ENCODE peak calls at places on chromosomes 7 and 10, in seven cellular contexts. Z is AG09319, I is fibroblast of the aortic adventitia, B is body of pancreas, X is choroid plexus epithelial cell, P is mammary epithelial cell, U is lung. E is an unnamed sample.
A peak's percentile ranks its signal among the peaks of the same experiment; 100 is the strongest.

GRCh38 chr10:26437637-26438461 is at the start of gene APBB1IP:
- DNase-seq in Z (peak; percentile 60), I (peak; percentile 62), B (peak; percentile 17), X (no peak), P (no peak), U (peak; percentile 87), E (no peak)

GRCh38 chr7:155237297-155237696 is 60.4 kb upstream of the INSIG1 start:
- DNase-seq in Z (no peak), I (no peak), B (no peak), X (no peak), P (no peak), U (no peak), E (no peak)

GRCh38 chr7:102101111-102101551 is 185.5 kb upstream of the SH2B2 start:
- DNase-seq in Z (no peak), I (no peak), B (no peak), X (no peak), P (peak; percentile 37), U (no peak), E (no peak)

GRCh38 chr10:93478873-93479272 is 3.3 kb downstream of the MYOF start:
- DNase-seq in Z (no peak), I (no peak), B (no peak), X (no peak), P (no peak), U (no peak), E (no peak)

GRCh38 chr10:35388197-35388596 is 51.9 kb downstream of the CCNY start:
- DNase-seq in Z (no peak), I (no peak), B (no peak), X (no peak), P (no peak), U (no peak), E (no peak)

GRCh38 chr7:96495751-96496216 is 173.9 kb upstream of the SLC25A13 start:
- DNase-seq in Z (no peak), I (no peak), B (no peak), X (no peak), P (no peak), U (no peak), E (no peak)

GRCh38 chr7:41238851-41239331 is 464.0 kb downstream of the INHBA start:
- DNase-seq in Z (no peak), I (peak; percentile 29), B (no peak), X (peak; percentile 11), P (peak; percentile 87), U (no peak), E (no peak)

GRCh38 chr10:94902570-94902969 is 35.9 kb upstream of the CYP2C9 start:
- DNase-seq in Z (no peak), I (no peak), B (no peak), X (no peak), P (peak; percentile 54), U (no peak), E (no peak)

GRCh38 chr10:6737758-6738463 is 157.8 kb upstream of the PRKCQ start:
- DNase-seq in Z (no peak), I (peak; percentile 60), B (no peak), X (peak; percentile 48), P (peak; percentile 74), U (no peak), E (no peak)

GRCh38 chr10:37856881-37857286 is 526 bp downstream of the ZNF248 start:
- DNase-seq in Z (no peak), I (peak; percentile 22), B (peak; percentile 32), X (no peak), P (no peak), U (no peak), E (peak; percentile 1)

GRCh38 chr10:1572519-1573333 is 164.6 kb downstream of the ADARB2 start:
- DNase-seq in Z (no peak), I (no peak), B (no peak), X (no peak), P (no peak), U (no peak), E (no peak)

GRCh38 chr7:120165231-120165630 is 107.7 kb upstream of the KCND2 start:
- DNase-seq in Z (peak; percentile 12), I (peak; percentile 84), B (no peak), X (no peak), P (no peak), U (no peak), E (no peak)

GRCh38 chr7:155374276-155375252 is 76.9 kb downstream of the INSIG1 start:
- DNase-seq in Z (no peak), I (no peak), B (no peak), X (no peak), P (no peak), U (no peak), E (no peak)

GRCh38 chr10:99805190-99805589 is 22.8 kb downstream of the ABCC2 start:
- DNase-seq in Z (no peak), I (no peak), B (no peak), X (no peak), P (no peak), U (no peak), E (no peak)

GRCh38 chr7:103797647-103798307 is 191.7 kb downstream of the RELN start:
- DNase-seq in Z (no peak), I (no peak), B (no peak), X (no peak), P (no peak), U (no peak), E (no peak)

GRCh38 chr7:114426824-114427223 is 12.2 kb downstream of the FOXP2 start:
- DNase-seq in Z (no peak), I (peak; percentile 65), B (no peak), X (peak; percentile 72), P (no peak), U (no peak), E (no peak)

GRCh38 chr7:68176974-68177373 is 1180.3 kb downstream of the TYW1 start:
- DNase-seq in Z (no peak), I (peak; percentile 14), B (peak; percentile 49), X (peak; percentile 51), P (peak; percentile 2), U (peak; percentile 41), E (peak; percentile 66)

GRCh38 chr7:142669074-142669654 is 80.1 kb upstream of the PRSS1 start:
- DNase-seq in Z (no peak), I (peak; percentile 49), B (no peak), X (peak; percentile 50), P (peak; percentile 4), U (no peak), E (no peak)
- TF ChIP-seq CTCF in Z (peak; percentile 33), I (peak; percentile 49), B (peak; percentile 75), X (peak; percentile 52), P (peak; percentile 25), U (no peak), E (peak; percentile 53)

GRCh38 chr10:128497660-128498377 is 371.6 kb upstream of the MKI67 start:
- DNase-seq in Z (no peak), I (no peak), B (no peak), X (no peak), P (no peak), U (no peak), E (no peak)

GRCh38 chr10:128493811-128494210 is 367.6 kb upstream of the MKI67 start:
- DNase-seq in Z (no peak), I (no peak), B (no peak), X (no peak), P (no peak), U (no peak), E (no peak)

GRCh38 chr10:128498378-128498730 is 372.1 kb upstream of the MKI67 start:
- DNase-seq in Z (no peak), I (no peak), B (no peak), X (no peak), P (no peak), U (no peak), E (no peak)

GRCh38 chr10:128491686-128492085 is 365.5 kb upstream of the MKI67 start:
- DNase-seq in Z (no peak), I (no peak), B (no peak), X (no peak), P (no peak), U (no peak), E (no peak)

GRCh38 chr10:128494665-128495064 is 368.4 kb upstream of the MKI67 start:
- DNase-seq in Z (no peak), I (no peak), B (no peak), X (no peak), P (no peak), U (no peak), E (no peak)
- TF ChIP-seq CTCF in Z (no peak), I (no peak), B (no peak), X (no peak), P (no peak), U (no peak), E (no peak)

DNA sequence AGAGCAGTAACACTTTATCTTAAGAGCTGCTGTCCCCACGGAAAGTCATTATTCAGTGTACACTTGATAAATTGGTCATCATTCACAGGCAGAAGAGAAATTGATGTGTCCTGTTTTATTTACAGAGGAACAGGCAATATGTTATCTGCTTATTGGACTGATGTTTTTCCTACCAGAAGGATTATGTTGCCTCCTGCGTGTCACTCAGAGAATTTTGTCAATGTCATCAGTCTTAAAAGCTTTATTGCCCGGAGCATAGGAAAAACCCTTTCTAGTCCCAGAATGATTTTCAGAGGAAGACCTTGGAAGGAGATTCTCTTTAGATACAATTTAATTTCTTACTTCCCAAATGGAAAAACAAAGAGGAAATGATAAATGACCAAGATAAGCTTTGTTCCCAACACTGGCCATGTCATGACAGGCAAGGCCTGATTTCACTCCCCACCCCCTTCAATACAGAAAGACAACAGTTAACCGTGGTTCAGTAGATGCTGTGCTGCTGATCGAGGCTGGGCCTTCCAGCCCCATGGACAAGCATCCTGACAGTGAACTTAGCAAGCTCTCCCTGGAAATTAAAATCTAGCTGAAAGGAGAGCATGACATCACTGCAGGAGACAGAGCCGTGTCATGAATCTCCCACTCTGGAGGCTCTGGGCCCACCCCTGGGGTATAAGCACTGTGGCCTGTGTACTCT is 118.7 kb upstream of the LYZL2 start:
- DNase-seq in Z (no peak), I (no peak), B (no peak), X (no peak), P (no peak), U (no peak), E (no peak)
- TF ChIP-seq CTCF in Z (no peak), I (no peak), B (no peak), X (no peak), P (no peak), U (no peak), E (no peak)

GRCh38 chr7:21256310-21256877 is 171.5 kb upstream of the SP4 start:
- DNase-seq in Z (no peak), I (peak; percentile 70), B (peak; percentile 20), X (peak; percentile 73), P (peak; percentile 6), U (no peak), E (no peak)
- TF ChIP-seq CTCF in Z (peak; percentile 23), I (peak; percentile 33), B (peak; percentile 54), X (peak; percentile 56), P (peak; percentile 20), U (peak; percentile 6), E (peak; percentile 80)

DNA sequence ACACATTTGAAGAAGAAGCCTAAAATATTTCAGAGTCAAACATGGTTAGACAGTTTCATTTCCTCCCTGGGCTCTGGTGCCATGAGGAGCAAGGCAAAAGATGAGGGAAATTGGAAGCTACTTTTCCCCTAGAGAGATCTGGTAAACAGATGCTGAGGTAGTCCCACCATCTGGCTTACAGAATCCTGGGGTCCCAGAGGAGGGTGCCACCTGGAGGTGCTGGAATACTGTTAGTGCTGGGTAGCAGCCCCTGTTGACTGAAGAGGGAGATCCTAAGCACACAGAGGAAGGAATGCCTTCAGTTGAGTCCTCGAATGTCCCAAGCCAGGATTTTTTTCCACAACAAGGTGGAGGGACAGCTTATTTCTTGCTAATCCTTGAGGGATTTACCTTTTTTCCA is 160.1 kb downstream of the FZD1 start:
- DNase-seq in Z (no peak), I (no peak), B (no peak), X (no peak), P (no peak), U (no peak), E (no peak)
- TF ChIP-seq CTCF in Z (no peak), I (no peak), B (no peak), X (peak; percentile 17), P (no peak), U (no peak), E (no peak)

E was measured in neural crest cell.